ENCODE peak calls at places on chromosomes 13 and 19, in seven cellular contexts. One of them, this sample, is unnamed. For H3K4me1, the result is how much of the 10 kb centered on the place peaks cover.

GRCh38 chr13:108086678-108087077 is 128.7 kb downstream of the LIG4 start:
- DNase-seq in IMR-90: peak
- DNase-seq in H9: peak
- DNase-seq in trophoblast cell: no peak
- DNase-seq in mesenchymal stem cell: peak
- DNase-seq in mesendoderm: peak
- DNase-seq in H1: no peak
- DNase-seq in this sample: no peak

GRCh38 chr19:21463449-21464105 is 41.8 kb upstream of the ZNF429 start:
- DNase-seq in trophoblast cell: peak
- DNase-seq in IMR-90: no peak
- DNase-seq in mesendoderm: peak
- DNase-seq in H9: peak
- DNase-seq in mesenchymal stem cell: no peak
- DNase-seq in H1: peak
- DNase-seq in this sample: peak

GRCh38 chr19:51372649-51373504 is at the start of gene NKG7:
- DNase-seq in H9: no peak
- DNase-seq in trophoblast cell: no peak
- DNase-seq in mesendoderm: no peak
- DNase-seq in IMR-90: no peak
- DNase-seq in H1: no peak
- DNase-seq in mesenchymal stem cell: no peak
- DNase-seq in this sample: no peak

GRCh38 chr13:27696731-27697130 is 75.0 kb downstream of the POLR1D start:
- DNase-seq in H9: no peak
- DNase-seq in mesenchymal stem cell: no peak
- DNase-seq in trophoblast cell: no peak
- DNase-seq in IMR-90: no peak
- DNase-seq in mesendoderm: no peak
- DNase-seq in H1: no peak
- DNase-seq in this sample: no peak

GRCh38 chr13:23554000-23554399 is 16.2 kb upstream of the TNFRSF19 start:
- DNase-seq in mesenchymal stem cell: no peak
- DNase-seq in IMR-90: peak
- DNase-seq in H9: no peak
- DNase-seq in mesendoderm: no peak
- DNase-seq in H1: no peak
- DNase-seq in trophoblast cell: no peak
- DNase-seq in this sample: no peak

GRCh38 chr13:32309812-32310706 is 5.1 kb downstream of the ZAR1L start:
- DNase-seq in IMR-90: peak
- DNase-seq in mesenchymal stem cell: peak
- DNase-seq in H9: peak
- DNase-seq in H1: no peak
- DNase-seq in trophoblast cell: peak
- DNase-seq in mesendoderm: peak
- DNase-seq in this sample: peak

GRCh38 chr19:6286676-6287075 is 6.9 kb upstream of the MLLT1 start:
- DNase-seq in mesendoderm: no peak
- DNase-seq in IMR-90: no peak
- DNase-seq in trophoblast cell: no peak
- DNase-seq in mesenchymal stem cell: no peak
- DNase-seq in H9: no peak
- DNase-seq in H1: no peak
- DNase-seq in this sample: no peak

GRCh38 chr13:44805623-44806022 is 183.6 kb downstream of the NUFIP1 start:
- DNase-seq in mesendoderm: no peak
- DNase-seq in H1: no peak
- DNase-seq in H9: no peak
- DNase-seq in IMR-90: no peak
- DNase-seq in mesenchymal stem cell: no peak
- DNase-seq in trophoblast cell: no peak
- DNase-seq in this sample: no peak

GRCh38 chr13:99517984-99518383 is 16.7 kb downstream of the TM9SF2 start:
- DNase-seq in mesendoderm: no peak
- DNase-seq in trophoblast cell: no peak
- DNase-seq in H1: no peak
- DNase-seq in H9: no peak
- DNase-seq in mesenchymal stem cell: no peak
- DNase-seq in IMR-90: no peak
- DNase-seq in this sample: no peak

GRCh38 chr13:108961542-108962125 is 332.2 kb downstream of the MYO16 start:
- DNase-seq in mesenchymal stem cell: peak
- DNase-seq in mesendoderm: peak
- DNase-seq in IMR-90: peak
- DNase-seq in H1: no peak
- DNase-seq in trophoblast cell: peak
- DNase-seq in H9: no peak
- DNase-seq in this sample: peak

GRCh38 chr13:21638319-21639282 is 32.3 kb upstream of the FGF9 start:
- DNase-seq in mesenchymal stem cell: peak
- DNase-seq in IMR-90: peak
- DNase-seq in trophoblast cell: peak
- DNase-seq in mesendoderm: peak
- DNase-seq in H1: no peak
- DNase-seq in H9: no peak
- DNase-seq in this sample: peak

GRCh38 chr13:21530656-21531055 is 71.6 kb upstream of the ZDHHC20 start:
- DNase-seq in mesenchymal stem cell: no peak
- DNase-seq in trophoblast cell: no peak
- DNase-seq in mesendoderm: no peak
- DNase-seq in IMR-90: no peak
- DNase-seq in H1: no peak
- DNase-seq in H9: no peak
- DNase-seq in this sample: no peak

GRCh38 chr19:58154287-58154678 is 3.7 kb upstream of the ZNF329 start:
- DNase-seq in trophoblast cell: peak
- DNase-seq in mesendoderm: peak
- DNase-seq in H1: no peak
- DNase-seq in H9: peak
- DNase-seq in IMR-90: peak
- DNase-seq in mesenchymal stem cell: peak
- DNase-seq in this sample: no peak

GRCh38 chr19:54415901-54416621 is 797 bp downstream of the TTYH1 start:
- DNase-seq in mesendoderm: no peak
- DNase-seq in IMR-90: no peak
- DNase-seq in H1: no peak
- DNase-seq in mesenchymal stem cell: no peak
- DNase-seq in H9: no peak
- DNase-seq in trophoblast cell: no peak
- DNase-seq in this sample: no peak

GRCh38 chr13:44410328-44410859 is 36.8 kb downstream of the SERP2 start:
- DNase-seq in IMR-90: no peak
- DNase-seq in H1: no peak
- DNase-seq in mesenchymal stem cell: no peak
- DNase-seq in mesendoderm: no peak
- DNase-seq in H9: no peak
- DNase-seq in trophoblast cell: no peak
- DNase-seq in this sample: no peak

GRCh38 chr19:57241181-57241580 is 749 bp downstream of the ZNF805 start:
- DNase-seq in mesendoderm: peak
- DNase-seq in mesenchymal stem cell: peak
- DNase-seq in H1: no peak
- DNase-seq in trophoblast cell: no peak
- DNase-seq in IMR-90: peak
- DNase-seq in H9: no peak
- DNase-seq in this sample: no peak

GRCh38 chr19:10756791-10757190 is 38.9 kb downstream of the DNM2 start:
- DNase-seq in mesendoderm: no peak
- DNase-seq in IMR-90: no peak
- DNase-seq in trophoblast cell: no peak
- DNase-seq in H9: no peak
- DNase-seq in mesenchymal stem cell: no peak
- DNase-seq in H1: no peak
- DNase-seq in this sample: no peak

GRCh38 chr19:46718157-46718933 is 1.4 kb upstream of the PRKD2 start:
- DNase-seq in mesenchymal stem cell: no peak
- DNase-seq in H1: no peak
- DNase-seq in H9: peak
- DNase-seq in trophoblast cell: peak
- DNase-seq in mesendoderm: peak
- DNase-seq in IMR-90: no peak
- DNase-seq in this sample: no peak

GRCh38 chr13:29526741-29527140 is 68.7 kb downstream of the SLC7A1 start:
- DNase-seq in mesendoderm: no peak
- DNase-seq in mesenchymal stem cell: no peak
- DNase-seq in IMR-90: no peak
- DNase-seq in trophoblast cell: no peak
- DNase-seq in H9: no peak
- DNase-seq in H1: no peak
- DNase-seq in this sample: no peak

GRCh38 chr19:28706693-28707092 is 506.3 kb downstream of the UQCRFS1 start:
- DNase-seq in mesendoderm: no peak
- DNase-seq in mesenchymal stem cell: no peak
- DNase-seq in IMR-90: no peak
- DNase-seq in trophoblast cell: no peak
- DNase-seq in H9: no peak
- DNase-seq in H1: no peak
- DNase-seq in this sample: no peak

GRCh38 chr13:53276265-53276664 is 247.7 kb downstream of the OLFM4 start:
- DNase-seq in H1: peak
- DNase-seq in mesenchymal stem cell: no peak
- DNase-seq in IMR-90: no peak
- DNase-seq in H9: peak
- DNase-seq in mesendoderm: peak
- DNase-seq in trophoblast cell: no peak
- DNase-seq in this sample: peak

GRCh38 chr13:25928941-25929505 is 122.8 kb downstream of the SHISA2 start:
- DNase-seq in IMR-90: no peak
- DNase-seq in H9: no peak
- DNase-seq in trophoblast cell: no peak
- DNase-seq in H1: no peak
- DNase-seq in mesenchymal stem cell: peak
- DNase-seq in mesendoderm: no peak
- DNase-seq in this sample: no peak

DNA sequence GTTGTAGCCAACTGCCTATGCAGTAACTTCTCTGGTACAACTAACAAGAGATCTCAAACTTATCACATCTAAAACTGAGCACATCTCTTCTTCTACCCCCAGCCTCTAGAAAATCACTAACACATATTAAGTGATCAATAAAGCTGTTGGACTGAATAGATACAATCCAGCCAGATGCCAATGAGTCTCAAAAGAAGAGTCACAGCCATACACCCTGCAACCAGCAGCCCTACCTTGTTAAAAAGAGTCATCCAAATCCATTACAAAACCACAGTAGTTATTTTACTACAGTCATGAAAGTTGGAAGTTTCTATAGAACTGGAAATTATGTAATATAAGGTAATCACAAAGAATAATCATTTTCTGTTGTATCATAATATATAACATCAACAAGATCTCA is 58.6 kb downstream of the DCLK1 start:
- DNase-seq in H9: no peak
- DNase-seq in H1: no peak
- DNase-seq in mesenchymal stem cell: no peak
- DNase-seq in IMR-90: no peak
- DNase-seq in trophoblast cell: peak
- DNase-seq in mesendoderm: no peak
- DNase-seq in this sample: no peak
- H4K8ac ChIP-seq in H9: no peak
- H4K8ac ChIP-seq in H1: no peak
- H4K8ac ChIP-seq in mesenchymal stem cell: no peak
- H4K8ac ChIP-seq in IMR-90: no peak
- H4K8ac ChIP-seq in trophoblast cell: no peak
- H4K8ac ChIP-seq in mesendoderm: no peak
- H4K8ac ChIP-seq in this sample: no peak

GRCh38 chr13:114020750-114021463 is 47.0 kb upstream of the C13orf46 start:
- DNase-seq in H1: no peak
- DNase-seq in mesenchymal stem cell: no peak
- DNase-seq in mesendoderm: no peak
- DNase-seq in IMR-90: no peak
- DNase-seq in trophoblast cell: no peak
- DNase-seq in H9: no peak
- DNase-seq in this sample: no peak
- H3K4me1 ChIP-seq in H1: under half
- H3K4me1 ChIP-seq in mesenchymal stem cell: under half
- H3K4me1 ChIP-seq in mesendoderm: under half
- H3K4me1 ChIP-seq in IMR-90: under half
- H3K4me1 ChIP-seq in trophoblast cell: under half
- H3K4me1 ChIP-seq in H9: under half
- H3K4me1 ChIP-seq in this sample: under half

GRCh38 chr19:41344162-41344561 is 9.6 kb downstream of the TGFB1 start:
- DNase-seq in mesendoderm: no peak
- DNase-seq in IMR-90: no peak
- DNase-seq in trophoblast cell: no peak
- DNase-seq in H1: no peak
- DNase-seq in H9: no peak
- DNase-seq in mesenchymal stem cell: no peak
- DNase-seq in this sample: no peak

GRCh38 chr19:41339936-41340335 is 13.8 kb downstream of the TGFB1 start:
- DNase-seq in H1: no peak
- DNase-seq in H9: no peak
- DNase-seq in mesendoderm: peak
- DNase-seq in IMR-90: peak
- DNase-seq in trophoblast cell: peak
- DNase-seq in mesenchymal stem cell: peak
- DNase-seq in this sample: no peak

GRCh38 chr19:41341669-41342490 is 11.8 kb downstream of the TGFB1 start:
- DNase-seq in H9: peak
- DNase-seq in mesenchymal stem cell: no peak
- DNase-seq in trophoblast cell: peak
- DNase-seq in IMR-90: no peak
- DNase-seq in mesendoderm: no peak
- DNase-seq in H1: no peak
- DNase-seq in this sample: no peak
- H4K8ac ChIP-seq in H9: no peak
- H4K8ac ChIP-seq in mesenchymal stem cell: no peak
- H4K8ac ChIP-seq in trophoblast cell: no peak
- H4K8ac ChIP-seq in IMR-90: no peak
- H4K8ac ChIP-seq in mesendoderm: no peak
- H4K8ac ChIP-seq in H1: peak
- H4K8ac ChIP-seq in this sample: peak

DNA sequence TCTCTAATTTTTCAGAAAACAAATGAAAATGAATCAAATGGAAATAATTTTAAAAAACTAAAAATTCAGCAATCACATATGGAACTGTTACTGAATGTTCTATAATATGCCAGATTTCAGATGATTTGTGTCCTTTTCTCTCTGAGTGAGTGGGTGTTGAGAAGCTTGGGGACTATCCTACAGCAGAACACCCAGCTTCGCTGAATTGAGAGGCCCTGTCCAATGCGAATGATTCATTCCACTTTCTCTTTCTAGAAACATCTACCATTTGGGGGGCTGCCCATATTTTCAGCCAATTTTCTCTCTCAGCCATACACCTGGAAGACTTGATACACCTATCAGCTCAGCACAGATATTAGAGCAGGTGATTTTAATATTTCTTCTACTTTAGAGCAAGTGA is 1666.7 kb downstream of the EFNB2 start:
- DNase-seq in H9: no peak
- DNase-seq in IMR-90: no peak
- DNase-seq in trophoblast cell: no peak
- DNase-seq in mesenchymal stem cell: no peak
- DNase-seq in mesendoderm: no peak
- DNase-seq in H1: no peak
- DNase-seq in this sample: no peak
- H3K4me1 ChIP-seq in H9: under half
- H3K4me1 ChIP-seq in IMR-90: under half
- H3K4me1 ChIP-seq in trophoblast cell: under half
- H3K4me1 ChIP-seq in mesenchymal stem cell: under half
- H3K4me1 ChIP-seq in mesendoderm: under half
- H3K4me1 ChIP-seq in H1: under half
- H3K4me1 ChIP-seq in this sample: under half

GRCh38 chr13:40221131-40221459 is 445.3 kb downstream of the FOXO1 start:
- DNase-seq in H9: no peak
- DNase-seq in H1: no peak
- DNase-seq in IMR-90: no peak
- DNase-seq in trophoblast cell: no peak
- DNase-seq in mesendoderm: no peak
- DNase-seq in mesenchymal stem cell: no peak
- DNase-seq in this sample: no peak
- H4K8ac ChIP-seq in H9: no peak
- H4K8ac ChIP-seq in H1: no peak
- H4K8ac ChIP-seq in IMR-90: no peak
- H4K8ac ChIP-seq in trophoblast cell: no peak
- H4K8ac ChIP-seq in mesendoderm: no peak
- H4K8ac ChIP-seq in mesenchymal stem cell: no peak
- H4K8ac ChIP-seq in this sample: no peak